ENCODE peak calls at places on chromosomes 12 and 14, in five cellular contexts. O is ELF-1, L is Peyer's patch, G is AG04450, C is Caki2. S is an unnamed sample.

GRCh38 chr14:42854061-42854460 is 1247.4 kb downstream of the LRFN5 start:
- DNase-seq in O (no peak), L (no peak), G (peak), C (no peak), S (no peak)

GRCh38 chr12:49066120-49066519 is 3.7 kb downstream of the RHEBL1 start:
- DNase-seq in O (no peak), L (no peak), G (no peak), C (no peak), S (no peak)

GRCh38 chr12:115078988-115079387 is 395.0 kb upstream of the TBX3 start:
- DNase-seq in O (peak), L (no peak), G (no peak), C (no peak), S (no peak)

GRCh38 chr14:75995372-75996041 is 9.9 kb downstream of the IFT43 start:
- DNase-seq in O (no peak), L (no peak), G (peak), C (no peak), S (no peak)

GRCh38 chr14:101884537-101885253 is 79.7 kb upstream of the DYNC1H1 start:
- DNase-seq in O (peak), L (no peak), G (no peak), C (no peak), S (no peak)

GRCh38 chr12:18296201-18296908 is 35.0 kb downstream of the PIK3C2G start:
- DNase-seq in O (no peak), L (no peak), G (no peak), C (no peak), S (no peak)

GRCh38 chr14:89848165-89848564 is 106.4 kb downstream of the EFCAB11 start:
- DNase-seq in O (no peak), L (no peak), G (no peak), C (no peak), S (no peak)

GRCh38 chr12:30197392-30198047 is 413.8 kb upstream of the TMTC1 start:
- DNase-seq in O (peak), L (no peak), G (peak), C (peak), S (no peak)

GRCh38 chr12:14284189-14284722 is 81.2 kb upstream of the ATF7IP start:
- DNase-seq in O (peak), L (no peak), G (no peak), C (no peak), S (no peak)

GRCh38 chr12:131077931-131078391 is 124.3 kb downstream of the ADGRD1 start:
- DNase-seq in O (no peak), L (no peak), G (no peak), C (no peak), S (no peak)

GRCh38 chr12:5171701-5172100 is 128.0 kb downstream of the KCNA5 start:
- DNase-seq in O (peak), L (no peak), G (peak), C (peak), S (no peak)

GRCh38 chr12:56766535-56766934 is 3.4 kb downstream of the HSD17B6 start:
- DNase-seq in O (peak), L (no peak), G (no peak), C (no peak), S (no peak)

GRCh38 chr12:54131641-54132280 is 57.0 kb downstream of the SMUG1 start:
- DNase-seq in O (no peak), L (no peak), G (no peak), C (no peak), S (no peak)

GRCh38 chr14:81234268-81234667 is 13.5 kb upstream of the GTF2A1 start:
- DNase-seq in O (no peak), L (no peak), G (no peak), C (no peak), S (no peak)

GRCh38 chr12:65004270-65004669 is 116.8 kb downstream of the WIF1 start:
- DNase-seq in O (no peak), L (no peak), G (no peak), C (no peak), S (no peak)

GRCh38 chr12:79635676-79636075 is 55.1 kb downstream of the PAWR start:
- DNase-seq in O (no peak), L (no peak), G (no peak), C (no peak), S (no peak)

GRCh38 chr12:109115758-109116610 is at the start of gene ACACB:
- DNase-seq in O (peak), L (peak), G (no peak), C (no peak), S (peak)

GRCh38 chr12:22264380-22264779 is 70.1 kb downstream of the ST8SIA1 start:
- DNase-seq in O (no peak), L (no peak), G (no peak), C (no peak), S (no peak)

S was measured in thyroid gland.